ENCODE peak calls at places on chromosomes 13 and 19, in nine cellular contexts. N, J, O, V, P, F, T, H and D are unnamed samples.
A peak's percentile ranks its signal among the peaks of the same experiment; 100 is the strongest.

GRCh38 chr13:39655569-39656324 is at the start of gene COG6:
- DNase-seq in N (peak; percentile 92), J (peak; percentile 88), O (peak; percentile 95), V (peak; percentile 94), P (peak; percentile 84), F (peak; percentile 64), T (peak; percentile 93), H (peak; percentile 86), D (peak; percentile 86)

GRCh38 chr19:17049711-17050280 is 23.2 kb upstream of the CPAMD8 start:
- DNase-seq in N (no peak), J (peak; percentile 57), O (no peak), V (peak; percentile 47), P (peak; percentile 63), F (no peak), T (no peak), H (no peak), D (no peak)

GRCh38 chr13:101881593-101881992 is 429.1 kb downstream of the ITGBL1 start:
- DNase-seq in N (no peak), J (no peak), O (no peak), V (no peak), P (no peak), F (no peak), T (no peak), H (no peak), D (no peak)

GRCh38 chr13:75384881-75385707 is 96.9 kb downstream of the TBC1D4 start:
- DNase-seq in N (no peak), J (no peak), O (no peak), V (no peak), P (no peak), F (no peak), T (no peak), H (no peak), D (no peak)

GRCh38 chr19:49997709-49998108 is 27.5 kb downstream of the VRK3 start:
- DNase-seq in N (no peak), J (no peak), O (no peak), V (no peak), P (peak; percentile 21), F (no peak), T (no peak), H (peak; percentile 46), D (no peak)

GRCh38 chr19:48760514-48761221 is 5.3 kb downstream of the FGF21 start:
- DNase-seq in N (no peak), J (no peak), O (no peak), V (no peak), P (no peak), F (no peak), T (no peak), H (no peak), D (no peak)

GRCh38 chr13:75757336-75757735 is 121.2 kb downstream of the LMO7 start:
- DNase-seq in N (no peak), J (no peak), O (no peak), V (no peak), P (no peak), F (no peak), T (no peak), H (no peak), D (no peak)

GRCh38 chr13:30396434-30397075 is 25.7 kb upstream of the UBE2L5 start:
- DNase-seq in N (no peak), J (peak; percentile 17), O (no peak), V (no peak), P (no peak), F (no peak), T (no peak), H (no peak), D (no peak)

GRCh38 chr19:16447015-16447384 is 24.8 kb downstream of the EPS15L1 start:
- DNase-seq in N (peak; percentile 86), J (peak; percentile 82), O (peak; percentile 70), V (peak; percentile 56), P (peak; percentile 92), F (no peak), T (peak; percentile 71), H (peak; percentile 24), D (no peak)

DNA sequence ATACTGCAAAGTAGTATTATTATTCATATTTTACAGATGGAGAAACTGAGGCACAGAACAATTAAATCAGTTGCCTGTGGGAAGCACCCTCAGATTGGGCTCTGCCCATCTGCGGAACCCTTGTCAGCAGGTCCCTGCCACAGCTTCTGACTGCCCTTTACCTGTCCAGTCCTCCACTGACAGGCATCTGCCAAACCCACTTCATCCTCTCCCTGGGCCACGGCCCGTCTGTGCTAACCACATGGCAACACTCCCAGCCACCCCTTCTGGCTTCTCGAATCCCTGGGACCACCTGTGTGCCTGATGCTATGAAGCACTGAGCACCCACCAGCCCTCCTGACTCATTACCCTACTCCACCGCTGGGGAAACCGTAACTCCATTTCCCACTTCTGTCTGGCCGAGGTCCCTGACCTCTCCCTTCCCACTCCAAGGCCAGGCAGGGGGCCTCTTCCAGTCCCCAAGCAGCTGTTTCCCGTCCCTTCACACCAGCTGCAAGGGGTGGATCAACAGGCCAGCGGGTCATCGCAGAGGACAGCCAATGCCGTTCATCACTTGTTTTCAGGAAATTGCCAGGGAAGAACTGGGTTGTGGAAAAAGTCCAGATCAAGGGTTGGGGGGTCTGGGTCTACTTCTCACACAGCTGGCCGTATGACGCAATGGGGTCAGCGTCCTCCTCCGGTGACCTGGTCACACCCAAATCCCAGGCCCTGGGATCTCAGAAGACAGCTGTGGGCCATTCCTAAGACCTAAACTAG is 2.5 kb downstream of the KANK3 start:
- DNase-seq in N (peak; percentile 75), J (peak; percentile 66), O (peak; percentile 73), V (no peak), P (peak; percentile 91), F (no peak), T (no peak), H (no peak), D (no peak)
- TF ChIP-seq CTCF in N (peak; percentile 35), J (peak; percentile 33), O (peak; percentile 35), V (no peak), P (peak; percentile 37), F (peak; percentile 19), T (no peak), H (no peak), D (no peak)

GRCh38 chr13:110251227-110251791 is 55.6 kb downstream of the COL4A1 start:
- DNase-seq in N (no peak), J (no peak), O (no peak), V (peak; percentile 15), P (no peak), F (no peak), T (peak; percentile 27), H (no peak), D (no peak)

GRCh38 chr13:110257408-110257807 is 49.5 kb downstream of the COL4A1 start:
- DNase-seq in N (no peak), J (no peak), O (no peak), V (no peak), P (no peak), F (no peak), T (no peak), H (no peak), D (no peak)

GRCh38 chr13:110254751-110255553 is 52.0 kb downstream of the COL4A1 start:
- DNase-seq in N (no peak), J (no peak), O (no peak), V (peak; percentile 12), P (no peak), F (no peak), T (peak; percentile 27), H (no peak), D (no peak)

GRCh38 chr13:110256126-110256905 is 50.6 kb downstream of the COL4A1 start:
- DNase-seq in N (no peak), J (no peak), O (no peak), V (no peak), P (no peak), F (no peak), T (no peak), H (no peak), D (no peak)

GRCh38 chr13:110254151-110254679 is 52.7 kb downstream of the COL4A1 start:
- DNase-seq in N (no peak), J (no peak), O (no peak), V (peak; percentile 14), P (no peak), F (no peak), T (peak; percentile 19), H (no peak), D (no peak)
- H3K27ac ChIP-seq in N (no peak overlapping the region), J (no peak overlapping the region), O (no peak overlapping the region), V (peak overlapping the region; percentile 61), P (peak overlapping the region; percentile 33), F (peak overlapping the region; percentile 94), T (peak overlapping the region; percentile 41), H (no peak overlapping the region), D (no peak overlapping the region)

GRCh38 chr13:113013303-113013702 is 44.3 kb downstream of the MCF2L start:
- DNase-seq in N (peak; percentile 45), J (no peak), O (no peak), V (no peak), P (no peak), F (no peak), T (no peak), H (no peak), D (no peak)

GRCh38 chr13:113014752-113015745 is 46.0 kb downstream of the MCF2L start:
- DNase-seq in N (no peak), J (no peak), O (no peak), V (no peak), P (no peak), F (no peak), T (no peak), H (no peak), D (no peak)

GRCh38 chr13:113015826-113016525 is 47.0 kb downstream of the MCF2L start:
- DNase-seq in N (no peak), J (no peak), O (no peak), V (no peak), P (no peak), F (no peak), T (no peak), H (no peak), D (no peak)

GRCh38 chr13:113016526-113017295 is 47.7 kb downstream of the MCF2L start:
- DNase-seq in N (no peak), J (no peak), O (peak; percentile 8), V (no peak), P (no peak), F (no peak), T (no peak), H (no peak), D (no peak)

GRCh38 chr13:113013878-113014751 is 45.1 kb downstream of the MCF2L start:
- DNase-seq in N (peak; percentile 34), J (no peak), O (no peak), V (no peak), P (no peak), F (no peak), T (no peak), H (peak; percentile 47), D (no peak)
- TF ChIP-seq CTCF in N (no peak), J (no peak), O (no peak), V (no peak), P (no peak), F (no peak), T (no peak), H (no peak), D (no peak)

DNA sequence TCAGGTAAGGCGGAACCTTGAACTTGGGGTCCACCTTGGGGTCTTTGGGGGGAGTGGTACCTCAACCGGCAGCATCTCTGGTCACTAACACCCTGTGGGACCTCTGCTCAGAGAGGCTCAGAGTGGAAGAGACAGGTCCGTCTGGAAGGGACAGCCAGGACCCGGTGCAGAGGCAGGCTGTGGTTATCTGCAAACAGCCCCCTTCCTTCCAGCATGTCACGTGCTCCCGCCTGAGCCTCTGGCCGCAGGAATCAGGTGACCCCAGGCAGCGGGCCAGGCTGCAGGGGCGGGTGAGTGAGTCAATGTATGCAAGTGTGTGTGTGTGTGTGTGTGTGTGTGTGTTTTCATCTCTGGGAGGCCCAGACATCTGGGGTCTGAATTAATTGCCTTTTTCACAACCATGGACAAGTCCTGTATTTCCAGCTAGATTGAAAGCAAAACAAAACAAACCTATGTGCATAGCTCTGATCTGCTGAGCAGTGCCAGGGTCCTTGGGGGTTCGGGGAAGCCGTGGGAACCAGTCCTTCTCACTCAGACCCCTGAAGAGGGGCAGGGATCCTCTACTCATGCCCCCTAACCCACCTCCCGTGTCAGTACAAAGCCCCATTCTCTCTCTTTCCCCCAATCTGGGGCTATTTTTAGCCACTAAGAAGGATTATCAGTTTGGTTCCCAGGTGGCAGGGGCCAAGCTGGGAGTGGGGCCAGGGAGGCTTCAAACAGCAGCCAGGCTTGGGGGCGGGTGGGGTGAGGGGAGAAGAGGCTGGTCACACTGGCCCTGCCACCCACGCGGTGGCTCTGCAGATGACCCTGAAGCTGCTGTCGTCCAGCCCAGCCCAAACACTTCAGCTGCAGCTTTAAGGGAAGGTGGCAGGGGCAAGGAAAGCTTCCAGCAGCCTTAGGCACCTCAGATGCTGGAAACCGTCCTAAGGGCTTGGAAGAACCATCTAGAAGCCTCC is 31.4 kb downstream of the CERS4 start:
- DNase-seq in N (peak; percentile 91), J (peak; percentile 97), O (peak; percentile 85), V (peak; percentile 74), P (peak; percentile 95), F (peak; percentile 47), T (peak; percentile 91), H (peak; percentile 92), D (no peak)
- H3K27ac ChIP-seq in N (peak overlapping the region; percentile 61), J (no peak overlapping the region), O (peak overlapping the region; percentile 77), V (no peak overlapping the region), P (no peak overlapping the region), F (no peak overlapping the region), T (peak overlapping the region; percentile 79), H (peak overlapping the region; percentile 99), D (no peak overlapping the region)